ENCODE peak calls at places on chromosomes 11 and 22, in eight cellular contexts. V is sigmoid colon, Z is kidney, P is lower lobe of right lung, W is foreskin fibroblast, H is H1, U is AG04449, Q is right atrium auricular region. T is an unnamed sample.

GRCh38 chr22:37010976-37011375 is 8.3 kb downstream of the TST start:
- DNase-seq in V (no peak), Z (peak), P (no peak), W (no peak), H (no peak), U (no peak), Q (no peak), T (no peak)

GRCh38 chr22:38755155-38755910 is 465 bp downstream of the SUN2 start:
- DNase-seq in V (peak), Z (peak), P (peak), W (peak), H (no peak), U (no peak), Q (peak), T (no peak)

GRCh38 chr11:73401924-73402833 is 26.0 kb downstream of the RELT start:
- DNase-seq in V (no peak), Z (no peak), P (no peak), W (no peak), H (no peak), U (no peak), Q (no peak), T (no peak)

GRCh38 chr11:12625438-12626071 is 48.7 kb upstream of the TEAD1 start:
- DNase-seq in V (no peak), Z (no peak), P (no peak), W (peak), H (no peak), U (peak), Q (no peak), T (no peak)

GRCh38 chr22:36873614-36874308 is 13.0 kb downstream of the NCF4 start:
- DNase-seq in V (no peak), Z (peak), P (peak), W (peak), H (no peak), U (no peak), Q (no peak), T (no peak)

GRCh38 chr11:60857378-60858232 is 1.9 kb upstream of the PTGDR2 start:
- DNase-seq in V (no peak), Z (no peak), P (no peak), W (peak), H (no peak), U (no peak), Q (no peak), T (no peak)

GRCh38 chr11:103961010-103961409 is 75.4 kb upstream of the DDI1 start:
- DNase-seq in V (no peak), Z (no peak), P (no peak), W (peak), H (no peak), U (no peak), Q (no peak), T (no peak)

GRCh38 chr22:38207898-38208432 is 6.2 kb downstream of the MAFF start:
- DNase-seq in V (no peak), Z (no peak), P (no peak), W (no peak), H (no peak), U (no peak), Q (no peak), T (no peak)

GRCh38 chr22:17501679-17502285 is 61.5 kb upstream of the SLC25A18 start:
- DNase-seq in V (no peak), Z (no peak), P (no peak), W (peak), H (no peak), U (peak), Q (no peak), T (no peak)

GRCh38 chr11:93221539-93221938 is 23.7 kb upstream of the SLC36A4 start:
- DNase-seq in V (no peak), Z (no peak), P (no peak), W (no peak), H (no peak), U (no peak), Q (no peak), T (no peak)

GRCh38 chr22:27588915-27589314 is 212.6 kb downstream of the MN1 start:
- DNase-seq in V (no peak), Z (no peak), P (no peak), W (no peak), H (no peak), U (no peak), Q (no peak), T (no peak)

GRCh38 chr11:70925238-70925637 is 327.1 kb downstream of the SHANK2 start:
- DNase-seq in V (no peak), Z (no peak), P (no peak), W (no peak), H (no peak), U (no peak), Q (no peak), T (no peak)

GRCh38 chr22:46798366-46799057 is 36.1 kb downstream of the TBC1D22A start:
- DNase-seq in V (peak), Z (peak), P (peak), W (peak), H (peak), U (no peak), Q (peak), T (no peak)

GRCh38 chr22:21026783-21027692 is 5.3 kb downstream of the SLC7A4 start:
- DNase-seq in V (no peak), Z (no peak), P (no peak), W (no peak), H (no peak), U (no peak), Q (no peak), T (no peak)

GRCh38 chr11:131064373-131064991 is 148.2 kb upstream of the SNX19 start:
- DNase-seq in V (no peak), Z (peak), P (no peak), W (peak), H (peak), U (no peak), Q (no peak), T (no peak)

GRCh38 chr11:84437129-84438123 is 1151.3 kb upstream of the CCDC90B start:
- DNase-seq in V (no peak), Z (peak), P (peak), W (no peak), H (peak), U (no peak), Q (no peak), T (no peak)

GRCh38 chr22:31625661-31626426 is 36.2 kb downstream of the PISD start:
- DNase-seq in V (peak), Z (no peak), P (no peak), W (no peak), H (no peak), U (no peak), Q (no peak), T (no peak)

GRCh38 chr22:26800858-26801257 is 143.5 kb downstream of the MIAT start:
- DNase-seq in V (no peak), Z (no peak), P (no peak), W (no peak), H (no peak), U (no peak), Q (no peak), T (no peak)

GRCh38 chr22:19477321-19478085 is 1.5 kb downstream of the UFD1 start:
- DNase-seq in V (no peak), Z (no peak), P (no peak), W (no peak), H (no peak), U (no peak), Q (no peak), T (no peak)

GRCh38 chr11:20025331-20025840 is 134.9 kb downstream of the DBX1 start:
- DNase-seq in V (no peak), Z (no peak), P (no peak), W (no peak), H (no peak), U (no peak), Q (no peak), T (no peak)

GRCh38 chr22:39297490-39298193 is 21.8 kb downstream of the RPL3 start:
- DNase-seq in V (no peak), Z (no peak), P (no peak), W (no peak), H (no peak), U (no peak), Q (no peak), T (no peak)

GRCh38 chr22:17802822-17803221 is 28.6 kb upstream of the BID start:
- DNase-seq in V (no peak), Z (no peak), P (no peak), W (no peak), H (no peak), U (no peak), Q (no peak), T (no peak)

GRCh38 chr11:127890026-127890611 is 697.2 kb downstream of the ETS1 start:
- DNase-seq in V (no peak), Z (no peak), P (no peak), W (peak), H (no peak), U (no peak), Q (no peak), T (no peak)

GRCh38 chr11:110447897-110448522 is 18.3 kb downstream of the FDX1 start:
- DNase-seq in V (no peak), Z (no peak), P (no peak), W (no peak), H (no peak), U (no peak), Q (no peak), T (no peak)

GRCh38 chr11:76769071-76769560 is 14.0 kb upstream of the TSKU start:
- DNase-seq in V (no peak), Z (no peak), P (no peak), W (no peak), H (no peak), U (no peak), Q (no peak), T (no peak)

GRCh38 chr11:72235351-72236057 is 8.5 kb downstream of the PHOX2A start:
- DNase-seq in V (peak), Z (peak), P (no peak), W (no peak), H (no peak), U (no peak), Q (no peak), T (no peak)

GRCh38 chr11:32448232-32448631 is 12.9 kb upstream of the WT1 start:
- DNase-seq in V (no peak), Z (no peak), P (no peak), W (no peak), H (no peak), U (no peak), Q (no peak), T (no peak)

DNA sequence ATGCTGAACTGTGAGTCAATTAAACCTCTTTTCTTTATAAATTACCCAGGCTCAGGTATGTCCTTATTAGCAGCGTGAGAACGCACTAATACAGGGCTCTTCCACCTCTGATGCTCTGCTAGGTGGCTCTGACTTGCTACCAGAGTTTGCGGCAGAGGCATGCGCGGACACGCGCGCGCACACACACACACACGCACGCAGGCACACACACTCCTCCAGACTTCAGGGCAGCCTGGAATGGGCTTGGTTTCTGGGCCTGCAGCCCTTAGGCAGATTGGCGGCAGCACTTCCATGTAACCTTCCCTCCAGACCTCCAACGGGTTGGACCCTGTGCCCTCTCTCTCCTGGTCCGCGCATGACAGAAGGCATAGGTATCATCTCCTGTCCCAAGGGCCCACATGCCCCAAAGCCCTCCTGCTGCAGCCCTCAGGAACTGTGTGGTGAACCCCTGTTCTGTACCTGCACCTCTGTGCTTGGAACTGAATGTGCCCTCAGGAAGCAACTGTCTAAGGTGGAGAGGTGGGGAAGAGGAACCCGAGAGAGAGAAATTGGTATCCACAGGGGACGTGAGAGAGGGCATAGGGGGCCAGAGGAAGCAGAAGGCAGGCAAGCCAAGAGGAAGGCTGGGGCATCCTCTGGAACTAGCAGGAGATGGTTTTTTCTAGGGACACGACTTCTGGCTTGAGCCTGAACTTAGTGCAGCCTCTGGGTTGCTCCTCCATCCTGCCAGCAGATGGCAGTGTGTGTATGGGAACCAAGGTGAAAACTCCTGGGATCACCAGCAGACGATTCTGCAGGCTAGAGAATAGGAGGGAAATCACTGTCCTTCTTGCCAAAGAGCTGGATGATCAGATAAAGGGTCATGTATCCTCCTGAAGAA is 23.4 kb upstream of the RIC3 start:
- DNase-seq in V (no peak), Z (no peak), P (peak), W (peak), H (no peak), U (peak), Q (no peak), T (no peak)
- TF ChIP-seq CTCF in V (peak), Z (peak), P (peak), W (peak), H (peak), U (peak), Q (peak), T (peak)

GRCh38 chr11:121337740-121338272 is 45.2 kb downstream of the SC5D start:
- DNase-seq in V (no peak), Z (no peak), P (no peak), W (no peak), H (no peak), U (no peak), Q (no peak), T (no peak)

GRCh38 chr11:121336279-121336947 is 43.8 kb downstream of the SC5D start:
- DNase-seq in V (no peak), Z (no peak), P (no peak), W (no peak), H (no peak), U (no peak), Q (no peak), T (no peak)

GRCh38 chr11:121338536-121338935 is 46.0 kb downstream of the SC5D start:
- DNase-seq in V (no peak), Z (no peak), P (no peak), W (no peak), H (no peak), U (no peak), Q (no peak), T (no peak)

GRCh38 chr11:121337078-121337477 is 44.5 kb downstream of the SC5D start:
- DNase-seq in V (no peak), Z (no peak), P (no peak), W (no peak), H (no peak), U (no peak), Q (no peak), T (no peak)

DNA sequence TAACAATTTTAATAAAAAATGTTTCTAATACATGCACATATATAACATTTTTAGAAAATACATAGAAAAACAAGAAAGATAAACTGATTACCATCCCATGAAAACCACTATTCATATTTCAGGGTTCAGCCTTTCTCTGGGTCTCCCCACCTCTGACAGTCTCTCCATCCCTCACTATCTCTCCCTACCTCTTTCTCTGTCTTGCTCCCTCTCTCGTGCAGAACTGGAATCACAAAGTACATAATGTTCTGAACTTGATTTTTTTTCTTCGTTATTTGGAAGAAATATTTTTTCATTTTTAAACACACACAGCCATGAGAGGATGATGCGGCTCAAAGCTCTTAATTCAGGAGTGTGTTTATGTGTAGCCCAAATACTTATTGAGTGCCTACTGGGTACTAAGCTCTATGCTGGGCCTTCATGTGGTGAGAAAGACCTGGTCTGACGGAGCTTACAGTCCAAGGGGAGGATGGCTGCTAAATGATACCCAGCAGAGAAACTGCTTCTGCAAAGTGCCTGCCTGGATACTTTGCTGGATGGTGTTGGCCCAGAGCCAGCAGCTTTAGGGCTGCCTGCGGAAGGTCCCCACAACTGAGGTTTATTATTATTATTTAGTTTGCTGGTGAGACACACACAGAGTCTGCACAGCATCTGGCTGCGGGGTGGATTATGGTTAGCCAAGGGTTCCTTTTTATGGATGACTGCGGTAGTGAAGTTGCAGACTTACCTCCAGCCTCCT is 42.6 kb downstream of the SC5D start:
- DNase-seq in V (no peak), Z (no peak), P (no peak), W (peak), H (no peak), U (no peak), Q (no peak), T (no peak)
- TF ChIP-seq CTCF in V (no peak), Z (no peak), P (no peak), W (no peak), H (no peak), U (no peak), Q (peak), T (peak)

GRCh38 chr11:65017927-65018326 is 4.0 kb downstream of the ARL2 start:
- DNase-seq in V (no peak), Z (no peak), P (no peak), W (no peak), H (no peak), U (no peak), Q (no peak), T (no peak)

GRCh38 chr11:65016705-65017104 is 2.7 kb downstream of the ARL2 start:
- DNase-seq in V (no peak), Z (no peak), P (no peak), W (no peak), H (no peak), U (no peak), Q (no peak), T (no peak)

GRCh38 chr11:65013130-65013691 is 749 bp upstream of the ARL2 start:
- DNase-seq in V (peak), Z (peak), P (peak), W (peak), H (no peak), U (peak), Q (peak), T (no peak)

GRCh38 chr11:65014146-65014960 is at the start of gene ARL2:
- DNase-seq in V (no peak), Z (no peak), P (no peak), W (no peak), H (no peak), U (no peak), Q (peak), T (no peak)

DNA sequence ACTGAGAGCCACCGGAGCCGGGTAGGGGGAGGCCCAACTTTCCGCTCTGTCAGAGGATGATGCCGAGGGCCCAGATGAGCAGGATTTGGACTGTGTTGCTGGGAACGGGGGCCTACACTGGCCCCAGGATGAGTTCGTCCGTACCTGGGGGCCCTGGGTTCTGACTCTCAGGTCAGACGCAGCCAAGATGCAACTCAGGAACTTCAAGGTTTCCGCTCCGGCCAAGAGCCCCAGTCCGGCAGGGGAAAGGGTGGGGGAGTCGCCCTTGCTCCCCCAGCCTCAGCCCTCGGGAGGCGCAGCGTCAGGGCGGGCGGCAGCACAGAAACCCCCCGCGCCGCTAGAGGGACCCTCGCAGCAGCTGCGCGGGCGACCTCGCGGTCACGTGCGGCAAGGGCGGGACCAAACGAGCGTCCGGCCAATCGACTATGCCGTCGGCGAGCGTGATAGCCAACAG is 241 bp upstream of the ARL2 start:
- DNase-seq in V (peak), Z (peak), P (peak), W (peak), H (peak), U (peak), Q (peak), T (no peak)
- TF ChIP-seq CTCF in V (peak), Z (peak), P (no peak), W (no peak), H (peak), U (peak), Q (peak), T (no peak)

GRCh38 chr11:36711104-36711825 is 113.2 kb upstream of the RAG2 start:
- DNase-seq in V (no peak), Z (no peak), P (no peak), W (no peak), H (no peak), U (no peak), Q (no peak), T (no peak)
- TF ChIP-seq CTCF in V (no peak), Z (no peak), P (no peak), W (no peak), H (peak), U (no peak), Q (no peak), T (peak)

DNA sequence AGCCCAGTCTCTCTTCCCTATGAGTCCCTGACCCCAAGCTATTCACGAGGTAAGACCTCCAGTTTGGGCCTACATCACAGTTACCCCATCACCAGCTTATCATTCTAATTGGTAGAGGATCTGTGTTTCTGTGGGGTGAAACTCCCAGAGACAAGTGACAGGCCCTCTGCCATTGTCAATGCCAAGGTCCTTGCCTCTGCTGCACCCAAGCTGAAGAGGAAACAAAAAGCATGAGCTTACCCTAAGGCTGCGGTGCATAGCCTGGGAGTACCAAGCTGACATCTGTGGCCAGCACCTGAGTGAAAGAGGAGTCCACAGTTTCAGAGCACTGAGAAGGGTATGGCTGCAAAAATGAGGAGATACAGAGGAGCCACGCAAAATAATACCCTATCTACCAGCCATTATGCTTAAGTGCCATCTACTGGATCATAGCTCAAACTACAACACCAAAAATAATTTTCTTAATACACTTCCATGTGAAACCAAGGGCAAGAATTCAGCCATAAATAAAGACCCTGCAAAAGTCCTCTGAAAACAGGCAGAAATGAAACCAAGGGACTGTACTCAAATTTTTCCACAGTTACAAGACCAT is 62.3 kb upstream of the ANO5 start:
- DNase-seq in V (no peak), Z (no peak), P (no peak), W (no peak), H (no peak), U (no peak), Q (no peak), T (no peak)
- TF ChIP-seq CTCF in V (no peak), Z (peak), P (peak), W (no peak), H (no peak), U (no peak), Q (peak), T (peak)

GRCh38 chr11:15770798-15771414 is 585.4 kb downstream of the SOX6 start:
- DNase-seq in V (no peak), Z (no peak), P (peak), W (no peak), H (peak), U (no peak), Q (no peak), T (no peak)
- TF ChIP-seq CTCF in V (no peak), Z (peak), P (peak), W (peak), H (peak), U (peak), Q (peak), T (peak)

T was measured in chondrocyte.